ENCODE peak calls at places on chromosomes 13 and 19, in ten cellular contexts. One of them, this sample, is unnamed.
A peak's percentile ranks its signal among the peaks of the same experiment; 100 is the strongest.

GRCh38 chr13:58376775-58377174 is 745.2 kb downstream of the PCDH17 start:
- DNase-seq in endodermal cell: no peak
- DNase-seq in neuronal stem cell: no peak
- DNase-seq in sigmoid colon: no peak
- DNase-seq in body of pancreas: no peak
- DNase-seq in Peyer's patch: no peak
- DNase-seq in ovary: no peak
- DNase-seq in left ventricle myocardium inferior: no peak
- DNase-seq in CD8-positive, alpha-beta T cell: no peak
- DNase-seq in lower lobe of right lung: no peak
- DNase-seq in this sample: no peak

GRCh38 chr13:99419591-99420243 is 81.6 kb upstream of the TM9SF2 start:
- DNase-seq in left ventricle myocardium inferior: no peak
- DNase-seq in sigmoid colon: no peak
- DNase-seq in neuronal stem cell: no peak
- DNase-seq in Peyer's patch: no peak
- DNase-seq in CD8-positive, alpha-beta T cell: no peak
- DNase-seq in ovary: peak; percentile 13
- DNase-seq in body of pancreas: no peak
- DNase-seq in endodermal cell: no peak
- DNase-seq in lower lobe of right lung: no peak
- DNase-seq in this sample: no peak

GRCh38 chr19:823565-824121 is 1.9 kb upstream of the PLPPR3 start:
- DNase-seq in lower lobe of right lung: no peak
- DNase-seq in Peyer's patch: no peak
- DNase-seq in body of pancreas: no peak
- DNase-seq in neuronal stem cell: no peak
- DNase-seq in left ventricle myocardium inferior: no peak
- DNase-seq in ovary: no peak
- DNase-seq in endodermal cell: peak; percentile 76
- DNase-seq in sigmoid colon: no peak
- DNase-seq in CD8-positive, alpha-beta T cell: no peak
- DNase-seq in this sample: no peak

GRCh38 chr19:10305139-10305806 is 4.3 kb downstream of the ZGLP1 start:
- DNase-seq in body of pancreas: no peak
- DNase-seq in neuronal stem cell: no peak
- DNase-seq in lower lobe of right lung: peak; percentile 68
- DNase-seq in sigmoid colon: no peak
- DNase-seq in endodermal cell: no peak
- DNase-seq in left ventricle myocardium inferior: no peak
- DNase-seq in ovary: no peak
- DNase-seq in Peyer's patch: no peak
- DNase-seq in CD8-positive, alpha-beta T cell: no peak
- DNase-seq in this sample: no peak

GRCh38 chr13:28678809-28679208 is 19.9 kb downstream of the POMP start:
- DNase-seq in neuronal stem cell: no peak
- DNase-seq in Peyer's patch: no peak
- DNase-seq in lower lobe of right lung: no peak
- DNase-seq in left ventricle myocardium inferior: no peak
- DNase-seq in CD8-positive, alpha-beta T cell: no peak
- DNase-seq in ovary: no peak
- DNase-seq in body of pancreas: no peak
- DNase-seq in sigmoid colon: no peak
- DNase-seq in endodermal cell: no peak
- DNase-seq in this sample: no peak

GRCh38 chr19:1668339-1669123 is 16.1 kb upstream of the TCF3 start:
- DNase-seq in sigmoid colon: no peak
- DNase-seq in CD8-positive, alpha-beta T cell: no peak
- DNase-seq in endodermal cell: peak; percentile 71
- DNase-seq in neuronal stem cell: no peak
- DNase-seq in ovary: no peak
- DNase-seq in left ventricle myocardium inferior: no peak
- DNase-seq in lower lobe of right lung: peak; percentile 35
- DNase-seq in body of pancreas: no peak
- DNase-seq in Peyer's patch: no peak
- DNase-seq in this sample: no peak

GRCh38 chr13:81171065-81171647 is 830.2 kb upstream of the SPRY2 start:
- DNase-seq in sigmoid colon: no peak
- DNase-seq in left ventricle myocardium inferior: no peak
- DNase-seq in CD8-positive, alpha-beta T cell: no peak
- DNase-seq in lower lobe of right lung: no peak
- DNase-seq in Peyer's patch: no peak
- DNase-seq in neuronal stem cell: peak; percentile 9
- DNase-seq in ovary: no peak
- DNase-seq in body of pancreas: no peak
- DNase-seq in endodermal cell: no peak
- DNase-seq in this sample: peak; percentile 18

GRCh38 chr19:4521170-4521887 is 3.0 kb upstream of the PLIN4 start:
- DNase-seq in endodermal cell: no peak
- DNase-seq in lower lobe of right lung: no peak
- DNase-seq in CD8-positive, alpha-beta T cell: no peak
- DNase-seq in Peyer's patch: no peak
- DNase-seq in body of pancreas: no peak
- DNase-seq in neuronal stem cell: no peak
- DNase-seq in sigmoid colon: no peak
- DNase-seq in left ventricle myocardium inferior: no peak
- DNase-seq in ovary: no peak
- DNase-seq in this sample: no peak

GRCh38 chr19:19627716-19628498 is at the start of gene LPAR2:
- DNase-seq in ovary: peak; percentile 66
- DNase-seq in left ventricle myocardium inferior: no peak
- DNase-seq in neuronal stem cell: peak; percentile 46
- DNase-seq in endodermal cell: peak; percentile 89
- DNase-seq in CD8-positive, alpha-beta T cell: peak; percentile 87
- DNase-seq in lower lobe of right lung: peak; percentile 72
- DNase-seq in Peyer's patch: peak; percentile 83
- DNase-seq in body of pancreas: peak; percentile 87
- DNase-seq in sigmoid colon: no peak
- DNase-seq in this sample: peak; percentile 82

GRCh38 chr19:39428309-39429112 is 7.2 kb downstream of the RPS16 start:
- DNase-seq in neuronal stem cell: peak; percentile 72
- DNase-seq in sigmoid colon: peak; percentile 88
- DNase-seq in Peyer's patch: peak; percentile 53
- DNase-seq in left ventricle myocardium inferior: peak; percentile 74
- DNase-seq in body of pancreas: peak; percentile 43
- DNase-seq in endodermal cell: peak; percentile 97
- DNase-seq in lower lobe of right lung: peak; percentile 73
- DNase-seq in CD8-positive, alpha-beta T cell: no peak
- DNase-seq in ovary: peak; percentile 91
- DNase-seq in this sample: no peak

DNA sequence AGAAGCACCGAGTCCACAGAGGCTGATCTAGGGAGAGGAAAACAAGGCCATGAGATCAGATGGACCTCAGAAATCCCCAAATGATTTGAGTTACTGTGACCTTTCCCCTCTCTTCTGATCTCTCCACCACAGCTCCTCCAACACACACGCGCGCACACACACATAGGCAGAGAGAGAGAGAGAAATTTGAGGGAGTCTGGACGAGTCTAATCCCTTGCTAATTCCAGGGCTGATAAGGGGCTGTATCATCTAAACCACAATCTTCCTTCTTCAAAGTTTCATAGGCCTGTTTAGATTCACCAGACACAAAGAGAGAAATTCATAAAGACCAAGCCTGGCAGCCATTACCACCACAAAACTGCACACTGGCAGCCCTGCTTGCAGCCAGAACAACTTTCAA is 8.6 kb downstream of the ZFP82 start:
- DNase-seq in sigmoid colon: no peak
- DNase-seq in Peyer's patch: no peak
- DNase-seq in lower lobe of right lung: no peak
- DNase-seq in CD8-positive, alpha-beta T cell: no peak
- DNase-seq in ovary: no peak
- DNase-seq in neuronal stem cell: no peak
- DNase-seq in endodermal cell: no peak
- DNase-seq in body of pancreas: no peak
- DNase-seq in left ventricle myocardium inferior: no peak
- DNase-seq in this sample: no peak
- H3K9me3 ChIP-seq in sigmoid colon: no peaks in the 10 kb centered on the region
- H3K9me3 ChIP-seq in Peyer's patch: peaks cover 20% of the 10 kb centered on the region
- H3K9me3 ChIP-seq in lower lobe of right lung: peaks cover 33% of the 10 kb centered on the region
- H3K9me3 ChIP-seq in CD8-positive, alpha-beta T cell: peaks cover 19% of the 10 kb centered on the region
- H3K9me3 ChIP-seq in ovary: peaks cover 27% of the 10 kb centered on the region
- H3K9me3 ChIP-seq in neuronal stem cell: peaks cover 90% of the 10 kb centered on the region
- H3K9me3 ChIP-seq in endodermal cell: peaks cover 65% of the 10 kb centered on the region
- H3K9me3 ChIP-seq in body of pancreas: no peaks in the 10 kb centered on the region
- H3K9me3 ChIP-seq in left ventricle myocardium inferior: peaks cover 18% of the 10 kb centered on the region
- H3K9me3 ChIP-seq in this sample: peaks cover 24% of the 10 kb centered on the region

GRCh38 chr19:41427647-41428480 is 690 bp upstream of the B3GNT8 start:
- DNase-seq in Peyer's patch: peak; percentile 73
- DNase-seq in body of pancreas: peak; percentile 38
- DNase-seq in lower lobe of right lung: peak; percentile 71
- DNase-seq in endodermal cell: peak; percentile 82
- DNase-seq in neuronal stem cell: no peak
- DNase-seq in left ventricle myocardium inferior: peak; percentile 58
- DNase-seq in ovary: peak; percentile 63
- DNase-seq in CD8-positive, alpha-beta T cell: peak; percentile 47
- DNase-seq in sigmoid colon: no peak
- DNase-seq in this sample: no peak

GRCh38 chr19:41431426-41432386 is 4.5 kb upstream of the B3GNT8 start:
- DNase-seq in CD8-positive, alpha-beta T cell: no peak
- DNase-seq in endodermal cell: peak; percentile 73
- DNase-seq in ovary: no peak
- DNase-seq in lower lobe of right lung: peak; percentile 57
- DNase-seq in Peyer's patch: no peak
- DNase-seq in left ventricle myocardium inferior: peak; percentile 82
- DNase-seq in sigmoid colon: no peak
- DNase-seq in neuronal stem cell: no peak
- DNase-seq in body of pancreas: no peak
- DNase-seq in this sample: no peak

GRCh38 chr19:41433171-41433570 is 6.0 kb upstream of the B3GNT8 start:
- DNase-seq in body of pancreas: no peak
- DNase-seq in ovary: no peak
- DNase-seq in left ventricle myocardium inferior: no peak
- DNase-seq in neuronal stem cell: no peak
- DNase-seq in CD8-positive, alpha-beta T cell: no peak
- DNase-seq in sigmoid colon: no peak
- DNase-seq in lower lobe of right lung: no peak
- DNase-seq in Peyer's patch: no peak
- DNase-seq in endodermal cell: no peak
- DNase-seq in this sample: no peak

GRCh38 chr19:41428481-41428859 is 1.3 kb upstream of the B3GNT8 start:
- DNase-seq in endodermal cell: no peak
- DNase-seq in ovary: no peak
- DNase-seq in body of pancreas: no peak
- DNase-seq in neuronal stem cell: no peak
- DNase-seq in lower lobe of right lung: no peak
- DNase-seq in CD8-positive, alpha-beta T cell: no peak
- DNase-seq in left ventricle myocardium inferior: no peak
- DNase-seq in Peyer's patch: no peak
- DNase-seq in sigmoid colon: no peak
- DNase-seq in this sample: no peak

GRCh38 chr19:41430907-41431306 is 3.7 kb upstream of the B3GNT8 start:
- DNase-seq in sigmoid colon: no peak
- DNase-seq in Peyer's patch: no peak
- DNase-seq in neuronal stem cell: no peak
- DNase-seq in lower lobe of right lung: no peak
- DNase-seq in ovary: no peak
- DNase-seq in CD8-positive, alpha-beta T cell: no peak
- DNase-seq in left ventricle myocardium inferior: no peak
- DNase-seq in body of pancreas: no peak
- DNase-seq in endodermal cell: no peak
- DNase-seq in this sample: no peak
- H3K9me3 ChIP-seq in sigmoid colon: no peaks in the 10 kb centered on the region
- H3K9me3 ChIP-seq in Peyer's patch: no peaks in the 10 kb centered on the region
- H3K9me3 ChIP-seq in neuronal stem cell: no peaks in the 10 kb centered on the region
- H3K9me3 ChIP-seq in lower lobe of right lung: no peaks in the 10 kb centered on the region
- H3K9me3 ChIP-seq in ovary: no peaks in the 10 kb centered on the region
- H3K9me3 ChIP-seq in CD8-positive, alpha-beta T cell: no peaks in the 10 kb centered on the region
- H3K9me3 ChIP-seq in left ventricle myocardium inferior: no peaks in the 10 kb centered on the region
- H3K9me3 ChIP-seq in body of pancreas: no peaks in the 10 kb centered on the region
- H3K9me3 ChIP-seq in endodermal cell: no peaks in the 10 kb centered on the region
- H3K9me3 ChIP-seq in this sample: no peaks in the 10 kb centered on the region

DNA sequence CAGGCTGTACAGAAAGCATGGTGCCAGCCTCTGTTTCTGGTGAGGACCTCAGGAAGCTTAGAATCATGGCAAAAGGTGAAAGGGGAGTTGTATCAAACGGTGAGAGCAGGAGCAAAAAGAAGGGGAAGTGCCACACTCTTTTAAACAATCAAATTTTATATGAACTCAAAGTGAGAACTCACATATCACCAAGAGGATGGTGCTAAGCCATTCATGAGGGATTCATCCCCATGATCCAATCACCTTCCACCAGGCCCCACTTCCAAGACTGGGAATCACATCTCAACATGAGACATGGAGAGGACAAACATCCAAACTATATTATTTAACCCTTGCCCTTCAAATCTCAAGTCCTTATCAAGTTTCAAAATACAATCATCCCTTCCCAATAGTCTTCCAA is 836.7 kb downstream of the SLITRK5 start:
- DNase-seq in left ventricle myocardium inferior: no peak
- DNase-seq in lower lobe of right lung: no peak
- DNase-seq in neuronal stem cell: no peak
- DNase-seq in body of pancreas: no peak
- DNase-seq in CD8-positive, alpha-beta T cell: no peak
- DNase-seq in Peyer's patch: no peak
- DNase-seq in endodermal cell: no peak
- DNase-seq in ovary: no peak
- DNase-seq in sigmoid colon: no peak
- DNase-seq in this sample: no peak
- H3K9me3 ChIP-seq in left ventricle myocardium inferior: peaks cover 52% of the 10 kb centered on the region
- H3K9me3 ChIP-seq in lower lobe of right lung: peaks cover 21% of the 10 kb centered on the region
- H3K9me3 ChIP-seq in neuronal stem cell: no peaks in the 10 kb centered on the region
- H3K9me3 ChIP-seq in body of pancreas: peaks cover 6% of the 10 kb centered on the region
- H3K9me3 ChIP-seq in CD8-positive, alpha-beta T cell: no peaks in the 10 kb centered on the region
- H3K9me3 ChIP-seq in Peyer's patch: peaks cover 4% of the 10 kb centered on the region
- H3K9me3 ChIP-seq in endodermal cell: peaks cover 56% of the 10 kb centered on the region
- H3K9me3 ChIP-seq in ovary: peaks cover 3% of the 10 kb centered on the region
- H3K9me3 ChIP-seq in sigmoid colon: peaks cover 2% of the 10 kb centered on the region
- H3K9me3 ChIP-seq in this sample: no peaks in the 10 kb centered on the region

GRCh38 chr13:19123502-19123901 is 58.1 kb downstream of the TUBA3C start:
- DNase-seq in neuronal stem cell: no peak
- DNase-seq in CD8-positive, alpha-beta T cell: no peak
- DNase-seq in sigmoid colon: no peak
- DNase-seq in endodermal cell: no peak
- DNase-seq in body of pancreas: no peak
- DNase-seq in Peyer's patch: no peak
- DNase-seq in ovary: no peak
- DNase-seq in left ventricle myocardium inferior: no peak
- DNase-seq in lower lobe of right lung: no peak
- DNase-seq in this sample: no peak

DNA sequence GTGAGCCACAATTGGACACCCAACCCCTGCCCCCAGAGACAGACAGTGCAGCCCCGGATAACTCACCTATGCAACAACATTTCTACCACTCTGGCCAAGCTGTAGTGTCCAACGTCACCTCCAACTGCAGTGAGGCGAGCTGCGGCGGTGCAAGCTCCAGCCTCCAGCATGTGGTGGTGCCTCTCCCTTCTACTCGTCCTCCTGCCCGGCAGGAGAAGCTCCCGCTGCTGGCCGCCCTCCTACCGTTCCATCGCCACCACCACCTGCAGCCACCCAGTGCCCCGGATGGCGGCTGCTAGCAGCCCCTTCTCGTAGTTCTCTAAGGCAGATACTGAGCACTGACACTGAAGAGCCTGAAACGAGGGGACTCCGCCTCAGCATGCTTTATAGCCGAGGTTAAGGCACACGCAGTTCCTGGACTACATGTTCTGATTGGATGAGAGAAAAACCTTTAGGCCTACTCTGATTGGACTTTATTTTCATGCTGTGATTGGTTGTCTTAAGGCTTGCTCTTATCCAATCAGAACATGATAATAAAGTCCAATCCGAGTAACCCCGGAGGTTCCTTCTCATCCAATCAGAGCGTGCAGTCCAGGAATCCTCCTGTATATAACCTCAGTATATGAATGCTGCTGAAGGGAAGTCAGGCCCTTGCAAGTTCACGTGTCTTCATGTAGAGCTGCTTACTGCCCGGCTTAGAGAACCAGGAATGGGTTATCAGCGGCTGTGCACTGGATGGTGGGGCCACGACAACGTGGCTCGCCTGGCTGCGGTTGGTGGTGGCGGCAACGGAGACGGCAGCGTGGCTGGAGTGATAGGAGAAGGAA is 63.5 kb downstream of the TUBA3C start:
- DNase-seq in lower lobe of right lung: no peak
- DNase-seq in neuronal stem cell: no peak
- DNase-seq in Peyer's patch: no peak
- DNase-seq in left ventricle myocardium inferior: no peak
- DNase-seq in sigmoid colon: no peak
- DNase-seq in ovary: no peak
- DNase-seq in CD8-positive, alpha-beta T cell: no peak
- DNase-seq in endodermal cell: no peak
- DNase-seq in body of pancreas: no peak
- DNase-seq in this sample: no peak
- H3K9me3 ChIP-seq in lower lobe of right lung: no peaks in the 10 kb centered on the region
- H3K9me3 ChIP-seq in neuronal stem cell: no peaks in the 10 kb centered on the region
- H3K9me3 ChIP-seq in Peyer's patch: peaks cover 5% of the 10 kb centered on the region
- H3K9me3 ChIP-seq in left ventricle myocardium inferior: no peaks in the 10 kb centered on the region
- H3K9me3 ChIP-seq in sigmoid colon: no peaks in the 10 kb centered on the region
- H3K9me3 ChIP-seq in ovary: no peaks in the 10 kb centered on the region
- H3K9me3 ChIP-seq in CD8-positive, alpha-beta T cell: no peaks in the 10 kb centered on the region
- H3K9me3 ChIP-seq in endodermal cell: peaks cover 77% of the 10 kb centered on the region
- H3K9me3 ChIP-seq in body of pancreas: no peaks in the 10 kb centered on the region
- H3K9me3 ChIP-seq in this sample: no peaks in the 10 kb centered on the region

This sample was measured in OCI-LY7.